ENCODE peak calls at places on chromosomes 11 and 22, in seven cellular contexts. X is GM04504; Y is stimulated activated naive B cell treated with anti-CD40 and anti-IgM and Interleukin-4, amounts not matched to agents 10 μg/mL and 1 μg/mL and 100 μg/mL, for 72 hours; J is H7; V is GM12891; H is stimulated activated effector memory CD8-positive, alpha-beta T cell treated with anti-CD3 and anti-CD28 coated beads, Interleukin-12 subunit alpha, Interleukin-12 subunit beta, amount 100 ng/mL, for 72 hours; Q is activated CD4-positive, CD25-positive, alpha-beta regulatory T cell. O is an unnamed sample.

GRCh38 chr11:86513746-86514373 is 139.2 kb downstream of the CCDC81 start:
- DNase-seq in X (no peak), Y (no peak), J (no peak), V (no peak), H (peak), Q (no peak), O (no peak)

GRCh38 chr11:82750643-82751139 is 17.0 kb upstream of the FAM181B start:
- DNase-seq in X (no peak), Y (no peak), J (no peak), V (no peak), H (no peak), Q (no peak), O (no peak)

GRCh38 chr22:35212020-35212419 is 45.3 kb upstream of the HMGXB4 start:
- DNase-seq in X (no peak), Y (no peak), J (no peak), V (no peak), H (no peak), Q (no peak), O (no peak)

GRCh38 chr22:30694638-30695350 is at the start of gene OSBP2:
- DNase-seq in X (no peak), Y (no peak), J (peak), V (no peak), H (peak), Q (no peak), O (no peak)

GRCh38 chr11:46180741-46181140 is 59.5 kb upstream of the PHF21A start:
- DNase-seq in X (no peak), Y (no peak), J (no peak), V (no peak), H (no peak), Q (no peak), O (no peak)

GRCh38 chr11:117410861-117411725 is 83.4 kb downstream of the CEP164 start:
- DNase-seq in X (no peak), Y (no peak), J (peak), V (no peak), H (no peak), Q (no peak), O (no peak)

GRCh38 chr11:111460752-111461305 is 51.4 kb downstream of the BTG4 start:
- DNase-seq in X (no peak), Y (no peak), J (no peak), V (no peak), H (peak), Q (no peak), O (no peak)

GRCh38 chr11:134854391-134854991 is 442.4 kb upstream of the B3GAT1 start:
- DNase-seq in X (no peak), Y (no peak), J (no peak), V (no peak), H (no peak), Q (no peak), O (no peak)

GRCh38 chr11:126853732-126854131 is 146.8 kb downstream of the KIRREL3 start:
- DNase-seq in X (no peak), Y (no peak), J (no peak), V (no peak), H (no peak), Q (no peak), O (no peak)

GRCh38 chr11:92920295-92920694 is 49.2 kb upstream of the MTNR1B start:
- DNase-seq in X (no peak), Y (no peak), J (no peak), V (no peak), H (no peak), Q (no peak), O (no peak)

GRCh38 chr11:116835042-116835772 is 2.2 kb downstream of the APOA1 start:
- DNase-seq in X (no peak), Y (no peak), J (peak), V (peak), H (no peak), Q (no peak), O (no peak)

GRCh38 chr11:40219401-40219800 is 1240.1 kb downstream of the LRRC4C start:
- DNase-seq in X (no peak), Y (no peak), J (no peak), V (no peak), H (no peak), Q (no peak), O (no peak)

GRCh38 chr11:8241373-8242112 is 22.1 kb downstream of the LMO1 start:
- DNase-seq in X (no peak), Y (no peak), J (no peak), V (no peak), H (no peak), Q (no peak), O (no peak)

GRCh38 chr11:64234840-64235379 is 526 bp downstream of the VEGFB start:
- DNase-seq in X (no peak), Y (no peak), J (peak), V (no peak), H (peak), Q (no peak), O (no peak)

GRCh38 chr22:31290494-31291402 is 1.5 kb downstream of the PIK3IP1 start:
- DNase-seq in X (peak), Y (peak), J (peak), V (peak), H (peak), Q (peak), O (peak)

GRCh38 chr22:19701420-19702145 is 12.7 kb upstream of the SEPTIN5 start:
- DNase-seq in X (no peak), Y (no peak), J (no peak), V (no peak), H (no peak), Q (no peak), O (no peak)

GRCh38 chr22:47190957-47191323 is 428.5 kb downstream of the TBC1D22A start:
- DNase-seq in X (no peak), Y (no peak), J (no peak), V (no peak), H (no peak), Q (no peak), O (no peak)

GRCh38 chr22:30837531-30837930 is 131.0 kb downstream of the MORC2 start:
- DNase-seq in X (no peak), Y (no peak), J (peak), V (no peak), H (no peak), Q (no peak), O (no peak)

GRCh38 chr11:113147249-113147648 is 167.1 kb upstream of the TTC12 start:
- DNase-seq in X (no peak), Y (no peak), J (peak), V (no peak), H (no peak), Q (no peak), O (no peak)

GRCh38 chr11:2747236-2748015 is 47.6 kb upstream of the KCNQ1OT1 start:
- DNase-seq in X (no peak), Y (no peak), J (no peak), V (no peak), H (no peak), Q (no peak), O (no peak)

GRCh38 chr11:102446606-102447005 is 6.0 kb downstream of the TMEM123 start:
- DNase-seq in X (peak), Y (no peak), J (no peak), V (no peak), H (no peak), Q (no peak), O (no peak)

GRCh38 chr11:69486773-69487266 is 5.4 kb downstream of the LINC01488 start:
- DNase-seq in X (no peak), Y (no peak), J (no peak), V (no peak), H (no peak), Q (no peak), O (no peak)

GRCh38 chr11:34997872-34998548 is 81.6 kb downstream of the PDHX start:
- DNase-seq in X (no peak), Y (no peak), J (no peak), V (no peak), H (no peak), Q (no peak), O (no peak)